ENCODE peak calls at places on chromosome 7, in five cellular contexts. I, H, Q, P and A are unnamed samples.

GRCh38 chr7:111820621-111821020 is 258.3 kb upstream of the IMMP2L start:
- DNase-seq in P (no peak), H (no peak), I (no peak), Q (no peak), A (no peak)

GRCh38 chr7:36736827-36737211 is 12.5 kb upstream of the AOAH start:
- DNase-seq in I (no peak), P (no peak), H (no peak), Q (no peak), A (peak; percentile 40)

GRCh38 chr7:29396563-29396962 is 167.1 kb upstream of the PRR15 start:
- DNase-seq in I (no peak), H (no peak), P (no peak), Q (no peak), A (no peak)

GRCh38 chr7:93889261-93889660 is 1.3 kb downstream of the TFPI2 start:
- DNase-seq in H (no peak), P (no peak), I (no peak), Q (no peak), A (no peak)

GRCh38 chr7:4282434-4283223 is 399.5 kb upstream of the FOXK1 start:
- DNase-seq in Q (no peak), H (no peak), I (no peak), P (no peak), A (no peak)

GRCh38 chr7:28536259-28536658 is 123.9 kb downstream of the CREB5 start:
- DNase-seq in H (no peak), P (no peak), I (peak; percentile 65), Q (no peak), A (peak; percentile 43)

GRCh38 chr7:44787041-44787440 is 9.4 kb upstream of the PPIA start:
- DNase-seq in H (no peak), Q (no peak), P (no peak), I (no peak), A (peak; percentile 45)

GRCh38 chr7:108086546-108086945 is 43.6 kb downstream of the LAMB4 start:
- DNase-seq in H (no peak), I (no peak), Q (no peak), P (no peak), A (no peak)

GRCh38 chr7:1943933-1944618 is 274.0 kb downstream of the ELFN1 start:
- DNase-seq in H (no peak), P (no peak), Q (no peak), I (no peak), A (no peak)

GRCh38 chr7:154426778-154427177 is 374.6 kb downstream of the DPP6 start:
- DNase-seq in H (no peak), P (no peak), I (no peak), Q (no peak), A (no peak)

DNA sequence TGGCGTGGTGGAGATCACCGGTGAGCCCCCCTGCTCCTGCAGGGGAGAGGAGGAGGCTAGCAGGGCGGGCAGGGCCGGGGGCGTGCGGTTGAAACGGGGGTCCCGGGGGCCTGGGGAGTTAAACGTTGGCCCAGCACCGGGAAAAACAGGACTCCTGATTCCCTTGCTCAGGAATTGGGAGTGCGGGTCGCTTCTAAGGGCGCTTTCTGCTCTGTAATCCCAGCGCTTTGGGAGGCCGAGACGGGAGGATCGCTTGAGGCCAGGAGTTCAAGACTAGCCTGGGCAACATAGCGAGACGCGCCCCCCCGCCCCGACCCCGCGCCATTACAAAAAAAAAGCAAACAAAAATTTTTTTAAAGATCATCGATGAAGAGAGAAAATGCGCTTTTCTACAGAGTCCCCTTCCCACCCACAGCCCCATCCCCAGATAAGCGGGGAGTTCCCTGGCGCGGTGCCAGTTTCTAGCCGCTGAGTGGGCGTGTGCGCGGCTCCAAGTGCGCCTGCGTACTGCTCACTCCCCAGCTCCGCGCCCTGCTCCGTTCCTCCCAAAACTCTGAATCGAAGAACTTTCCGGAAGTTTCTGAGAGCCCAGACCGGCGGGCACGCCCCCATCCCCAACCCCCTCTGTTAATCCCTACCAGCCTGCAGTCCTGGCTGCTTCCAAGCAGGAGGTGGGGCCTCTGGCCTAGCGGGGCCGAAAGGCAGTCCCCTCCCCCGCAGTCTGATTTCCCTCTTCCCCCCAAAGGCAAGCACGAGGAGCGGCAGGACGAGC is 770 bp downstream of the HSPB1 start:
- DNase-seq in Q (peak; percentile 79), P (peak; percentile 65), H (no peak), I (peak; percentile 95), A (peak; percentile 78)
- H3K4me3 ChIP-seq in Q (peak overlapping the region; percentile 92), P (peak overlapping the region; percentile 81), H (peak overlapping the region; percentile 97), I (peak overlapping the region; percentile 45), A (peak overlapping the region; percentile 66)

DNA sequence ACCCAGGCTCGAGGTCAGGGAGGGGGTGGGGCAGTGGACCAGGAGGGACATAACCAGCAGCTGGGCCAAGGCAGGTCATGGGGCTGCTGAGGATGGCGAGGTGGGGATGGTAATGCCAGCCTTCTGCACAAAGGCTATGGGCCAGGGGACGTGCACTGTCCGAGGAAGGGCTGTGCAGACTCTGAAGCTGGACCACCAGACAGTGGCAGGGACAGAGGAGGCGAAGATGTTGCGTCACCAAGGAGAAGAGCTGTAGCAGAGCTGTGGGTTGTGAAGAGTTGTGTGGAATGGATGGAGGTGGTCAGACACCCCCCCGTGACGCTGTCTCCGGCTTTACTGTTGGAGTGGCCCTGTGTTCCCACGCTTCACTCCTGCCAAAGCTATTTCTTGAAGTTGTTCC is 1.8 kb downstream of the CLEC2L start:
- DNase-seq in I (no peak), Q (no peak), P (no peak), H (no peak), A (no peak)
- H3K4me3 ChIP-seq in I (no peak overlapping the region), Q (no peak overlapping the region), P (no peak overlapping the region), H (no peak overlapping the region), A (no peak overlapping the region)

GRCh38 chr7:99499713-99500636 is at the start of gene ZNF394:
- DNase-seq in Q (peak; percentile 92), I (peak; percentile 98), P (peak; percentile 75), H (peak; percentile 71), A (peak; percentile 87)

GRCh38 chr7:99498546-99498944 is 1.5 kb downstream of the ZNF394 start:
- DNase-seq in H (no peak), P (no peak), Q (no peak), I (no peak), A (no peak)

GRCh38 chr7:99500637-99501009 is 542 bp upstream of the ZNF394 start:
- DNase-seq in P (no peak), H (no peak), I (no peak), Q (no peak), A (no peak)

GRCh38 chr7:99499356-99499712 is 747 bp downstream of the ZNF394 start:
- DNase-seq in P (no peak), I (no peak), H (no peak), Q (no peak), A (no peak)

DNA sequence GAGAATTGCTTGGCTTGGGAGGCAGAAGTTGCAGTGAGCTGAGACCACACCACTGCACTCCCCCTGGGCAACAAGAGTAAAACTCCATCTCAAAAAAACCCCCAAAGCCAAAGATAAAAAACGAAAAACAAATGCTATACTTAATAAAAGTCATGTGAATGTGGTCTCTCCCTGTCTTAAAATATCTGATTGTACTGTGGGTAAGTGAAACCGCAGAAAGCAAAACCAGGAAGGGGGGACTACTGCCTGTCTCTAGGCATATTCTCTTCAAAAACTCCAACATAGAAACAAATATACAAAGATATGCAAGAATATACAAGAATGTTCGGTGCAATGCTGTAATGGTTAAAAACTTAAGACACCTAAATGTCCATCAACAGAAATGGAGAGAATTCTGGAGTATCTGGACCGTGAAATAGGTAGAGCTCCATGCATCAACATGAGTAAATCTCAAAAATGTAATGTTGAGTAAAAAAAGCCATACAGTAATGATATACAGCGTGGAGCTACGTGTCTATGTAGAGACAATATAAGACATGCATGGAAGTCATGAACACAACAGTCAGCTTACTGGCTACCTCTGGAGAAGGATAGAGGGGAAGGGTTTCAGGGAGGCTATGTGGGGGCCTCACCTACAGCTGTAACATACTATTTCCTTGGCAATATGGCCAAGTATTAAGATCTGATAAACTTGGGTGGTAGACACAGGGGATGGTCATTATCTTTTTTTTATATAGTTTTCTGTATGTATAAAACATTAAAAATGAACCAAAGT is 2.1 kb downstream of the ZNF394 start:
- DNase-seq in Q (no peak), P (no peak), I (no peak), H (no peak), A (no peak)
- H3K4me3 ChIP-seq in Q (peak overlapping the region; percentile 97), P (peak overlapping the region; percentile 99), I (peak overlapping the region; percentile 84), H (peak overlapping the region; percentile 88), A (peak overlapping the region; percentile 76)

GRCh38 chr7:40760293-40760964 is 625.6 kb downstream of the SUGCT start:
- DNase-seq in Q (no peak), P (no peak), I (no peak), H (no peak), A (no peak)

GRCh38 chr7:40761757-40762342 is 627.0 kb downstream of the SUGCT start:
- DNase-seq in Q (no peak), I (no peak), P (no peak), H (no peak), A (no peak)

GRCh38 chr7:40765633-40766032 is 630.8 kb downstream of the SUGCT start:
- DNase-seq in H (no peak), I (no peak), Q (no peak), P (no peak), A (no peak)

GRCh38 chr7:40760997-40761396 is 626.2 kb downstream of the SUGCT start:
- DNase-seq in I (no peak), P (no peak), Q (no peak), H (no peak), A (no peak)

DNA sequence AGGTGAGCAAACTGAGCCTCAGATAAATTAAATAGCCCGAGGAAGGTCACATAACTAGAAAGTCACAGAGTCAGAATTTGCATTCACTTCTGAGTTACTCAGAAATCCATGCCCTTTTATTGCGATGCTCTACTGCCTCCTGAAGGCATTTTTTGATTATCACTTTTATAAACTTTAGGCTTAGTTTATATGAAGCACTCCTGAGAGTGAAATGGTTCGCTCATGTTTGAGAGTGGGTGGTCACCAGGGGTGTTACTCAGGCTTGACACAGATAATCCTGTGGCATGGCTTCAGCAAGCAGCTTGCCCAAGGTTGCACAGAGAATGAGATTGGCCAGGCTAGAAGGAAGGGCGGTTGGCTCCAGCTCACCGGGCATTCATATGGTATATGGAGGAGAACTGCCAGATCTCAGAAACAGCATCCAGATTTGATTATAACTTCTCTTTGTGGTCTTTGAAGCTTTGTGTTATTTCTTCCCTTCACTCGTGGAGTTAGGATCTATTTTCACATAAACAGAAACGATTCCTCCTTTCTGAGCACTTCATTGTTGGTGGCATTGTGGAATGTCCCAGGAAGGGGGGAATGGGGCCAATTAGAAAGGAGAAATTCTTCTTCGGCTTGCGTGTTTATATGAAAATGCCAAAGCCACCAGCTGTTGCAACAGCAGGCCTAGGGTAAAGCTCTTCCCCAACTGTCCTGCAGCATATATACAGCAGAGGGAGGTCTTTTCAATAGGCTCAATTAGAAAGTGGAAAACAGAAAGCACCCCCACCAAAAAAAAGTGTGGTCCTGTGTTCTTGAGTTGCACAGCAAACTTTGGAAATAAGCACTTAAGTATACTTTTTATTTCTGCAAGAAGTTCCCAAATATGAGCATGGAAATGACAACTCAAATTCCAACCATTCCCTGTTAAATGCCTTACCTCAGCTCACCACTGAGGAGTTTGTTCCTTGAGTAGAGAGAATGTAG is 628.8 kb downstream of the SUGCT start:
- DNase-seq in I (no peak), Q (no peak), H (no peak), P (no peak), A (no peak)
- H3K4me3 ChIP-seq in I (no peak overlapping the region), Q (no peak overlapping the region), H (peak overlapping the region; percentile 57), P (no peak overlapping the region), A (no peak overlapping the region)

GRCh38 chr7:101363196-101363733 is 590 bp downstream of the COL26A1 start:
- DNase-seq in I (no peak), Q (no peak), P (no peak), H (no peak), A (no peak)
- H3K4me3 ChIP-seq in I (peak overlapping the region; percentile 89), Q (peak overlapping the region; percentile 58), P (peak overlapping the region; percentile 63), H (peak overlapping the region; percentile 76), A (no peak overlapping the region)